ENCODE peak calls at places on chromosomes 11 and 22, in six cellular contexts. One of them, this sample, is unnamed.

GRCh38 chr11:126578426-126578825 is 222.9 kb downstream of the ST3GAL4 start:
- DNase-seq in IMR-90: no peak
- DNase-seq in endothelial cell of umbilical vein: no peak
- DNase-seq in colonic mucosa: no peak
- DNase-seq in fibroblast of lung: no peak
- DNase-seq in kidney: no peak
- DNase-seq in this sample: no peak

GRCh38 chr11:75238595-75239245 is 1.9 kb upstream of the TPBGL start:
- DNase-seq in IMR-90: no peak
- DNase-seq in endothelial cell of umbilical vein: no peak
- DNase-seq in colonic mucosa: no peak
- DNase-seq in fibroblast of lung: no peak
- DNase-seq in kidney: no peak
- DNase-seq in this sample: no peak

GRCh38 chr11:116689413-116690127 is 83.2 kb downstream of the BUD13 start:
- DNase-seq in IMR-90: no peak
- DNase-seq in endothelial cell of umbilical vein: no peak
- DNase-seq in colonic mucosa: no peak
- DNase-seq in fibroblast of lung: no peak
- DNase-seq in kidney: no peak
- DNase-seq in this sample: no peak

GRCh38 chr11:64173616-64174355 is 7.9 kb upstream of the MACROD1 start:
- DNase-seq in IMR-90: peak; percentile 45
- DNase-seq in endothelial cell of umbilical vein: no peak
- DNase-seq in colonic mucosa: no peak
- DNase-seq in fibroblast of lung: peak; percentile 24
- DNase-seq in kidney: no peak
- DNase-seq in this sample: no peak

GRCh38 chr22:36741204-36741793 is 34.6 kb downstream of the IFT27 start:
- DNase-seq in IMR-90: no peak
- DNase-seq in endothelial cell of umbilical vein: no peak
- DNase-seq in colonic mucosa: no peak
- DNase-seq in fibroblast of lung: no peak
- DNase-seq in kidney: no peak
- DNase-seq in this sample: peak; percentile 68

GRCh38 chr22:23575601-23576000 is 4.5 kb downstream of the IGLL1 start:
- DNase-seq in IMR-90: no peak
- DNase-seq in endothelial cell of umbilical vein: no peak
- DNase-seq in colonic mucosa: no peak
- DNase-seq in fibroblast of lung: no peak
- DNase-seq in kidney: peak; percentile 26
- DNase-seq in this sample: no peak

GRCh38 chr11:2988361-2988762 is 3.8 kb downstream of the NAP1L4 start:
- DNase-seq in IMR-90: no peak
- DNase-seq in endothelial cell of umbilical vein: peak; percentile 50
- DNase-seq in colonic mucosa: no peak
- DNase-seq in fibroblast of lung: peak; percentile 9
- DNase-seq in kidney: no peak
- DNase-seq in this sample: no peak

GRCh38 chr11:73141031-73141308 is 1.1 kb downstream of the FCHSD2 start:
- DNase-seq in IMR-90: no peak
- DNase-seq in endothelial cell of umbilical vein: no peak
- DNase-seq in colonic mucosa: peak; percentile 47
- DNase-seq in fibroblast of lung: peak; percentile 15
- DNase-seq in kidney: peak; percentile 77
- DNase-seq in this sample: no peak

GRCh38 chr11:134275188-134275533 is 1.0 kb upstream of the GLB1L3 start:
- DNase-seq in IMR-90: no peak
- DNase-seq in endothelial cell of umbilical vein: no peak
- DNase-seq in colonic mucosa: no peak
- DNase-seq in fibroblast of lung: no peak
- DNase-seq in kidney: no peak
- DNase-seq in this sample: no peak

GRCh38 chr11:117382746-117383145 is 55.1 kb downstream of the CEP164 start:
- DNase-seq in IMR-90: no peak
- DNase-seq in endothelial cell of umbilical vein: no peak
- DNase-seq in colonic mucosa: no peak
- DNase-seq in fibroblast of lung: no peak
- DNase-seq in kidney: no peak
- DNase-seq in this sample: no peak

GRCh38 chr11:26730711-26731460 is 9.0 kb upstream of the SLC5A12 start:
- DNase-seq in IMR-90: peak; percentile 1
- DNase-seq in endothelial cell of umbilical vein: no peak
- DNase-seq in colonic mucosa: no peak
- DNase-seq in fibroblast of lung: peak; percentile 25
- DNase-seq in kidney: no peak
- DNase-seq in this sample: no peak

GRCh38 chr11:133966924-133967598 is 10.3 kb upstream of the IGSF9B start:
- DNase-seq in IMR-90: no peak
- DNase-seq in endothelial cell of umbilical vein: no peak
- DNase-seq in colonic mucosa: peak; percentile 29
- DNase-seq in fibroblast of lung: no peak
- DNase-seq in kidney: no peak
- DNase-seq in this sample: peak; percentile 50

GRCh38 chr22:17266261-17266971 is 47.2 kb upstream of the ADA2 start:
- DNase-seq in IMR-90: no peak
- DNase-seq in endothelial cell of umbilical vein: no peak
- DNase-seq in colonic mucosa: peak; percentile 79
- DNase-seq in fibroblast of lung: no peak
- DNase-seq in kidney: peak; percentile 80
- DNase-seq in this sample: peak; percentile 98

DNA sequence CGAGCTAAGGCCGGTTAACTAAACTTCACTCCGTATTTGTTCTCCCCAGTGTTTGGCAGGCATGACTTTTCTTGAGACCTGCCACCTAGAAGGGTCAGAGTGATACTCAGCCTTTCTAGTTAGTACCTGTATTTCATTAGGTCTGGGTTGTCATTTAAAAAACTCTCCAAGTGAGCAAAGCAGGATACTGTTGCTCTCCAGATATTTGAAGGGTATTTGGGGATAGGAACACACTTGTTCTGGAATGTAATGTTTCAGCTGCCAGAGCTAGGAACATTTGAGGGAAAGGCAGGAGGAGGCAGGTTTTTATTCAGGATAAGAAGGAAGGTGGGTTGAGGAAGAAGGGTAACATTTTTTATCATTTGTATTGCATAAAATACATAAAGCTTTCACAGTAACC is 140.1 kb downstream of the TRIM44 start:
- DNase-seq in IMR-90: no peak
- DNase-seq in endothelial cell of umbilical vein: no peak
- DNase-seq in colonic mucosa: no peak
- DNase-seq in fibroblast of lung: no peak
- DNase-seq in kidney: no peak
- DNase-seq in this sample: no peak
- H3K27ac ChIP-seq in IMR-90: no peak overlapping the region
- H3K27ac ChIP-seq in endothelial cell of umbilical vein: no peak overlapping the region
- H3K27ac ChIP-seq in colonic mucosa: no peak overlapping the region
- H3K27ac ChIP-seq in fibroblast of lung: no peak overlapping the region
- H3K27ac ChIP-seq in kidney: no peak overlapping the region
- H3K27ac ChIP-seq in this sample: no peak overlapping the region

DNA sequence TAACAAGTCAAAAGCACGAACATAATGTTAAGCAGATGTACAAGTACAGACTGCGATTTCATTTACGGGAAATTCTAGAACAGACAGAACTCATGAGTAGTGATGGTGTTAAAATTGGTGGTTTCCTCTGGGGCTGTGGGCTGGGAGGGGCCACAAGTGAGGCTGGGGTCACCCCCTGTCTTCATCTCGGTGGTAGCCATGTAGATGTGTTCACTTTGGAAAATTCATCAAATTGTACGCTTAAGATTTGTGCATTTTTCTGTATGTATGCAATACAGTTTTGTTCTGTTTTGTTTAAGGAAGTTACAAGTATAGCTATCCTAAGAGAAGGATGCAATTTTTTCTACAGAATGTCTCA is 504 bp upstream of the ASCC2 start:
- DNase-seq in IMR-90: no peak
- DNase-seq in endothelial cell of umbilical vein: no peak
- DNase-seq in colonic mucosa: no peak
- DNase-seq in fibroblast of lung: no peak
- DNase-seq in kidney: no peak
- DNase-seq in this sample: no peak
- H3K9ac ChIP-seq in IMR-90: peak overlapping the region; percentile 35
- H3K9ac ChIP-seq in endothelial cell of umbilical vein: peak overlapping the region; percentile 65
- H3K9ac ChIP-seq in colonic mucosa: peak overlapping the region; percentile 60
- H3K9ac ChIP-seq in fibroblast of lung: no peak overlapping the region
- H3K9ac ChIP-seq in kidney: peak overlapping the region; percentile 50
- H3K9ac ChIP-seq in this sample: peak overlapping the region; percentile 43

GRCh38 chr22:39525658-39525975 is 5.3 kb downstream of the ATF4 start:
- DNase-seq in IMR-90: no peak
- DNase-seq in endothelial cell of umbilical vein: no peak
- DNase-seq in colonic mucosa: no peak
- DNase-seq in fibroblast of lung: no peak
- DNase-seq in kidney: peak; percentile 75
- DNase-seq in this sample: no peak
- H3K27ac ChIP-seq in IMR-90: no peak overlapping the region
- H3K27ac ChIP-seq in endothelial cell of umbilical vein: no peak overlapping the region
- H3K27ac ChIP-seq in colonic mucosa: no peak overlapping the region
- H3K27ac ChIP-seq in fibroblast of lung: no peak overlapping the region
- H3K27ac ChIP-seq in kidney: no peak overlapping the region
- H3K27ac ChIP-seq in this sample: no peak overlapping the region

GRCh38 chr11:78428773-78429172 is 11.2 kb upstream of the GAB2 start:
- DNase-seq in IMR-90: peak; percentile 21
- DNase-seq in endothelial cell of umbilical vein: no peak
- DNase-seq in colonic mucosa: no peak
- DNase-seq in fibroblast of lung: no peak
- DNase-seq in kidney: no peak
- DNase-seq in this sample: no peak
- H3K9ac ChIP-seq in IMR-90: no peak overlapping the region
- H3K9ac ChIP-seq in endothelial cell of umbilical vein: no peak overlapping the region
- H3K9ac ChIP-seq in colonic mucosa: no peak overlapping the region
- H3K9ac ChIP-seq in fibroblast of lung: no peak overlapping the region
- H3K9ac ChIP-seq in kidney: no peak overlapping the region
- H3K9ac ChIP-seq in this sample: no peak overlapping the region

GRCh38 chr22:22215659-22216449 is 28.7 kb upstream of the VPREB1 start:
- DNase-seq in IMR-90: no peak
- DNase-seq in endothelial cell of umbilical vein: no peak
- DNase-seq in colonic mucosa: no peak
- DNase-seq in fibroblast of lung: no peak
- DNase-seq in kidney: no peak
- DNase-seq in this sample: no peak
- H3K27ac ChIP-seq in IMR-90: no peak overlapping the region
- H3K27ac ChIP-seq in endothelial cell of umbilical vein: no peak overlapping the region
- H3K27ac ChIP-seq in colonic mucosa: no peak overlapping the region
- H3K27ac ChIP-seq in fibroblast of lung: no peak overlapping the region
- H3K27ac ChIP-seq in kidney: no peak overlapping the region
- H3K27ac ChIP-seq in this sample: no peak overlapping the region